ENCODE peak calls at places on chromosome 16, in eight cellular contexts. W is HCT116; K is lung; P is transverse colon; F is OCI-LY7; T is stomach; B is CD8-positive, alpha-beta T cell; X is body of pancreas. Q is an unnamed sample.
A peak's percentile ranks its signal among the peaks of the same experiment; 100 is the strongest.

GRCh38 chr16:4700380-4700996 is 7.1 kb downstream of the NUDT16L1 start:
- DNase-seq in W (no peak), K (no peak), P (no peak), F (no peak), T (no peak), B (no peak), X (no peak), Q (no peak)

GRCh38 chr16:81447383-81448101 is 2.9 kb downstream of the CMIP start:
- DNase-seq in W (no peak), K (peak; percentile 68), P (peak; percentile 55), F (no peak), T (peak; percentile 47), B (no peak), X (peak; percentile 52), Q (no peak)

GRCh38 chr16:23597003-23597756 is 1.1 kb upstream of the NDUFAB1 start:
- DNase-seq in W (peak; percentile 50), K (no peak), P (peak; percentile 18), F (peak; percentile 83), T (no peak), B (no peak), X (peak; percentile 14), Q (no peak)

GRCh38 chr16:56812884-56813283 is 52.1 kb upstream of the SLC12A3 start:
- DNase-seq in W (no peak), K (no peak), P (no peak), F (no peak), T (no peak), B (no peak), X (no peak), Q (no peak)

GRCh38 chr16:23948949-23949392 is 113.2 kb downstream of the PRKCB start:
- DNase-seq in W (no peak), K (no peak), P (peak; percentile 53), F (no peak), T (peak; percentile 27), B (peak; percentile 32), X (peak; percentile 17), Q (no peak)

GRCh38 chr16:56617212-56618085 is 8.1 kb upstream of the MT1E start:
- DNase-seq in W (no peak), K (peak; percentile 81), P (peak; percentile 70), F (no peak), T (peak; percentile 80), B (no peak), X (peak; percentile 92), Q (no peak)

GRCh38 chr16:65098916-65099315 is 22.9 kb downstream of the CDH11 start:
- DNase-seq in W (no peak), K (no peak), P (no peak), F (no peak), T (no peak), B (no peak), X (no peak), Q (no peak)

GRCh38 chr16:81462683-81463082 is 18.1 kb downstream of the CMIP start:
- DNase-seq in W (no peak), K (no peak), P (no peak), F (no peak), T (no peak), B (no peak), X (no peak), Q (no peak)

GRCh38 chr16:12470311-12471229 is 333.1 kb downstream of the CPPED1 start:
- DNase-seq in W (no peak), K (no peak), P (no peak), F (no peak), T (no peak), B (no peak), X (no peak), Q (no peak)

GRCh38 chr16:72474511-72475123 is 302.7 kb upstream of the PMFBP1 start:
- DNase-seq in W (peak; percentile 89), K (no peak), P (no peak), F (no peak), T (no peak), B (no peak), X (no peak), Q (no peak)

GRCh38 chr16:55000595-55000994 is 69.9 kb downstream of the IRX5 start:
- DNase-seq in W (no peak), K (no peak), P (no peak), F (no peak), T (no peak), B (no peak), X (no peak), Q (no peak)

GRCh38 chr16:83969771-83970429 is 1.9 kb downstream of the NECAB2 start:
- DNase-seq in W (no peak), K (no peak), P (no peak), F (no peak), T (no peak), B (no peak), X (no peak), Q (no peak)

GRCh38 chr16:24228514-24228913 is 27.6 kb upstream of the CACNG3 start:
- DNase-seq in W (no peak), K (no peak), P (no peak), F (no peak), T (no peak), B (no peak), X (no peak), Q (no peak)

GRCh38 chr16:75080205-75081029 is 36.2 kb downstream of the LDHD start:
- DNase-seq in W (no peak), K (no peak), P (no peak), F (no peak), T (no peak), B (no peak), X (no peak), Q (no peak)

GRCh38 chr16:69726313-69727060 is at the start of gene NQO1:
- DNase-seq in W (peak; percentile 92), K (peak; percentile 95), P (peak; percentile 96), F (peak; percentile 90), T (peak; percentile 97), B (peak; percentile 66), X (peak; percentile 95), Q (peak; percentile 90)

GRCh38 chr16:57699899-57700298 is 5.3 kb downstream of the DRC7 start:
- DNase-seq in W (no peak), K (no peak), P (no peak), F (no peak), T (peak; percentile 17), B (no peak), X (no peak), Q (no peak)

GRCh38 chr16:22192261-22193133 is 13.6 kb upstream of the EEF2K start:
- DNase-seq in W (no peak), K (peak; percentile 82), P (peak; percentile 86), F (peak; percentile 35), T (peak; percentile 78), B (peak; percentile 61), X (peak; percentile 72), Q (peak; percentile 68)

GRCh38 chr16:46620265-46621005 is 744 bp downstream of the SHCBP1 start:
- DNase-seq in W (no peak), K (no peak), P (no peak), F (peak; percentile 67), T (no peak), B (no peak), X (no peak), Q (no peak)

GRCh38 chr16:12976936-12977335 is 75.5 kb downstream of the SHISA9 start:
- DNase-seq in W (no peak), K (no peak), P (no peak), F (no peak), T (no peak), B (no peak), X (no peak), Q (no peak)

GRCh38 chr16:15034266-15035162 is 21.4 kb downstream of the NTAN1 start:
- DNase-seq in W (no peak), K (no peak), P (no peak), F (no peak), T (no peak), B (no peak), X (no peak), Q (no peak)

GRCh38 chr16:11215935-11216556 is 40.0 kb downstream of the SOCS1 start:
- DNase-seq in W (no peak), K (no peak), P (no peak), F (no peak), T (no peak), B (no peak), X (no peak), Q (no peak)

DNA sequence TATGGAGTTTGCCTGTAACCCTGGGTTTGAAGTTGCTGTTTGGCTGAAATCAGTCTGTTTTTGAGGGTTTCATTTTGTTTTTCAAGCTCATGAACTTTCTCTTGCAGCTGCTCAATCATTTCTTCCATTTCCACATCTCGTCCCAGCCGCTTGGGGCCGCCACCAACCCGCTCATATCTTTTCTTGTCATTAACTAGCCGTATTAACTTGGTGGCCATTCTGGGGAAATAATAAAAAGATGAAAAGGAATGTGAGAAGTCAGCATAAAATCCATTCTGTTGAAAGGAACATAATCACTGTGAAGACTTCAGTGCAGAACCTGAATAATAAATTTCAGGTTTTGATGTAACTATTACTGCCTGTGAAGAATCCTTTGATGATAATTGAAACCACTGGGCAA is 11.5 kb downstream of the RPGRIP1L start:
- DNase-seq in W (no peak), K (no peak), P (no peak), F (no peak), T (no peak), B (no peak), X (no peak), Q (no peak)
- TF ChIP-seq CTCF in W (no peak), K (no peak), P (no peak), F (no peak), T (no peak), B (no peak), X (no peak), Q (no peak)

GRCh38 chr16:88805340-88805715 is 1.7 kb downstream of the CDT1 start:
- DNase-seq in W (no peak), K (no peak), P (no peak), F (no peak), T (no peak), B (no peak), X (no peak), Q (no peak)
- H3K27ac ChIP-seq in W (peak overlapping the region; percentile 100), K (no peak overlapping the region), P (no peak overlapping the region), F (peak overlapping the region; percentile 97), T (no peak overlapping the region), B (no peak overlapping the region), X (no peak overlapping the region), Q (no peak overlapping the region)

GRCh38 chr16:7025616-7026190 is 306.9 kb upstream of the RBFOX1 start:
- DNase-seq in W (no peak), K (peak; percentile 45), P (peak; percentile 66), F (peak; percentile 57), T (peak; percentile 46), B (no peak), X (peak; percentile 70), Q (peak; percentile 80)
- TF ChIP-seq CTCF in W (peak; percentile 37), K (peak; percentile 10), P (peak; percentile 56), F (peak; percentile 83), T (peak; percentile 26), B (no peak), X (peak; percentile 34), Q (peak; percentile 73)

GRCh38 chr16:68289621-68290329 is 21.0 kb downstream of the SLC7A6OS start:
- DNase-seq in W (no peak), K (no peak), P (no peak), F (peak; percentile 80), T (no peak), B (no peak), X (no peak), Q (no peak)
- H3K27ac ChIP-seq in W (no peak overlapping the region), K (peak overlapping the region; percentile 42), P (peak overlapping the region; percentile 42), F (peak overlapping the region; percentile 66), T (no peak overlapping the region), B (peak overlapping the region; percentile 26), X (no peak overlapping the region), Q (no peak overlapping the region)